ENCODE peak calls at places on chromosomes 13 and 19, in seven cellular contexts. One of them, this sample, is unnamed.

GRCh38 chr13:102697929-102698648 is 3.2 kb upstream of the METTL21C start:
- DNase-seq in GM12878: no peak
- DNase-seq in HCT116: no peak
- DNase-seq in HepG2: no peak
- DNase-seq in K562: no peak
- DNase-seq in H1: no peak
- DNase-seq in SK-N-SH: no peak
- DNase-seq in this sample: no peak

GRCh38 chr19:47819841-47820244 is 1.9 kb upstream of the CRX start:
- DNase-seq in HepG2: no peak
- DNase-seq in HCT116: no peak
- DNase-seq in K562: no peak
- DNase-seq in GM12878: no peak
- DNase-seq in SK-N-SH: no peak
- DNase-seq in H1: peak; percentile 17
- DNase-seq in this sample: peak; percentile 68

GRCh38 chr19:5999693-6000092 is 21.8 kb upstream of the RANBP3 start:
- DNase-seq in SK-N-SH: no peak
- DNase-seq in HCT116: no peak
- DNase-seq in GM12878: no peak
- DNase-seq in H1: no peak
- DNase-seq in K562: no peak
- DNase-seq in HepG2: no peak
- DNase-seq in this sample: no peak

GRCh38 chr13:70249332-70250064 is 141.2 kb upstream of the KLHL1 start:
- DNase-seq in GM12878: no peak
- DNase-seq in HCT116: peak; percentile 28
- DNase-seq in H1: peak; percentile 38
- DNase-seq in SK-N-SH: no peak
- DNase-seq in HepG2: peak; percentile 87
- DNase-seq in K562: no peak
- DNase-seq in this sample: peak; percentile 39

GRCh38 chr13:111251646-111252448 is 68.6 kb upstream of the TEX29 start:
- DNase-seq in H1: no peak
- DNase-seq in HepG2: no peak
- DNase-seq in HCT116: no peak
- DNase-seq in GM12878: no peak
- DNase-seq in SK-N-SH: peak; percentile 37
- DNase-seq in K562: no peak
- DNase-seq in this sample: no peak

GRCh38 chr19:33419763-33420080 is 46.2 kb downstream of the CEBPG start:
- DNase-seq in SK-N-SH: peak; percentile 88
- DNase-seq in H1: no peak
- DNase-seq in K562: peak; percentile 76
- DNase-seq in HepG2: no peak
- DNase-seq in HCT116: no peak
- DNase-seq in GM12878: no peak
- DNase-seq in this sample: no peak

GRCh38 chr19:58261968-58262921 is 16.5 kb upstream of the ZNF8 start:
- DNase-seq in HCT116: no peak
- DNase-seq in GM12878: no peak
- DNase-seq in HepG2: no peak
- DNase-seq in K562: no peak
- DNase-seq in H1: no peak
- DNase-seq in SK-N-SH: no peak
- DNase-seq in this sample: no peak

GRCh38 chr13:42266464-42266863 is 5.5 kb upstream of the AKAP11 start:
- DNase-seq in HCT116: no peak
- DNase-seq in SK-N-SH: no peak
- DNase-seq in K562: no peak
- DNase-seq in HepG2: no peak
- DNase-seq in GM12878: no peak
- DNase-seq in H1: no peak
- DNase-seq in this sample: no peak

GRCh38 chr19:17404015-17404414 is 1.4 kb downstream of the BST2 start:
- DNase-seq in HCT116: no peak
- DNase-seq in K562: peak; percentile 77
- DNase-seq in GM12878: no peak
- DNase-seq in HepG2: no peak
- DNase-seq in H1: no peak
- DNase-seq in SK-N-SH: no peak
- DNase-seq in this sample: no peak

GRCh38 chr13:110617326-110618072 is 2.2 kb downstream of the NAXD start:
- DNase-seq in GM12878: no peak
- DNase-seq in K562: peak; percentile 27
- DNase-seq in HepG2: peak; percentile 43
- DNase-seq in HCT116: no peak
- DNase-seq in H1: no peak
- DNase-seq in SK-N-SH: no peak
- DNase-seq in this sample: peak; percentile 32

GRCh38 chr13:18953139-18953930 is 228.3 kb downstream of the TUBA3C start:
- DNase-seq in K562: no peak
- DNase-seq in H1: no peak
- DNase-seq in HCT116: no peak
- DNase-seq in SK-N-SH: no peak
- DNase-seq in GM12878: no peak
- DNase-seq in HepG2: no peak
- DNase-seq in this sample: no peak

GRCh38 chr19:4691383-4691782 is 21.2 kb upstream of the MYDGF start:
- DNase-seq in H1: no peak
- DNase-seq in HCT116: no peak
- DNase-seq in HepG2: no peak
- DNase-seq in GM12878: no peak
- DNase-seq in SK-N-SH: no peak
- DNase-seq in K562: peak; percentile 50
- DNase-seq in this sample: no peak

GRCh38 chr19:3492919-3493318 is 7.6 kb downstream of the DOHH start:
- DNase-seq in H1: no peak
- DNase-seq in HCT116: no peak
- DNase-seq in GM12878: no peak
- DNase-seq in SK-N-SH: no peak
- DNase-seq in K562: no peak
- DNase-seq in HepG2: no peak
- DNase-seq in this sample: no peak

GRCh38 chr13:88622362-88622973 is 951.3 kb downstream of the SLITRK5 start:
- DNase-seq in GM12878: no peak
- DNase-seq in SK-N-SH: no peak
- DNase-seq in HCT116: no peak
- DNase-seq in HepG2: no peak
- DNase-seq in H1: no peak
- DNase-seq in K562: no peak
- DNase-seq in this sample: no peak

GRCh38 chr13:60431108-60431700 is 34.2 kb downstream of the TDRD3 start:
- DNase-seq in K562: peak; percentile 19
- DNase-seq in HepG2: peak; percentile 47
- DNase-seq in SK-N-SH: peak; percentile 36
- DNase-seq in H1: no peak
- DNase-seq in GM12878: peak; percentile 61
- DNase-seq in HCT116: peak; percentile 46
- DNase-seq in this sample: peak; percentile 11

GRCh38 chr13:103471896-103472295 is 405.7 kb upstream of the SLC10A2 start:
- DNase-seq in HCT116: no peak
- DNase-seq in K562: no peak
- DNase-seq in GM12878: no peak
- DNase-seq in HepG2: no peak
- DNase-seq in SK-N-SH: no peak
- DNase-seq in H1: peak; percentile 5
- DNase-seq in this sample: peak; percentile 6

GRCh38 chr19:21482863-21483276 is 22.5 kb upstream of the ZNF429 start:
- DNase-seq in HCT116: peak; percentile 7
- DNase-seq in HepG2: peak; percentile 6
- DNase-seq in SK-N-SH: peak; percentile 81
- DNase-seq in GM12878: no peak
- DNase-seq in K562: peak; percentile 30
- DNase-seq in H1: peak; percentile 74
- DNase-seq in this sample: peak; percentile 38

GRCh38 chr13:96090240-96091101 is 564 bp downstream of the HS6ST3 start:
- DNase-seq in K562: peak; percentile 8
- DNase-seq in H1: no peak
- DNase-seq in SK-N-SH: peak; percentile 81
- DNase-seq in HCT116: no peak
- DNase-seq in HepG2: no peak
- DNase-seq in GM12878: no peak
- DNase-seq in this sample: no peak

GRCh38 chr19:3284759-3285646 is 60.5 kb downstream of the CELF5 start:
- DNase-seq in H1: peak; percentile 100
- DNase-seq in SK-N-SH: peak; percentile 77
- DNase-seq in HepG2: peak; percentile 87
- DNase-seq in GM12878: no peak
- DNase-seq in HCT116: peak; percentile 96
- DNase-seq in K562: peak; percentile 89
- DNase-seq in this sample: peak; percentile 99

GRCh38 chr19:19146000-19146608 is 7.8 kb upstream of the TMEM161A start:
- DNase-seq in HCT116: no peak
- DNase-seq in SK-N-SH: peak; percentile 93
- DNase-seq in HepG2: peak; percentile 35
- DNase-seq in H1: peak; percentile 67
- DNase-seq in K562: peak; percentile 88
- DNase-seq in GM12878: no peak
- DNase-seq in this sample: peak; percentile 50

GRCh38 chr19:47240996-47241918 is 10.3 kb upstream of the BBC3 start:
- DNase-seq in HepG2: peak; percentile 68
- DNase-seq in GM12878: no peak
- DNase-seq in H1: peak; percentile 75
- DNase-seq in SK-N-SH: peak; percentile 84
- DNase-seq in K562: peak; percentile 93
- DNase-seq in HCT116: peak; percentile 77
- DNase-seq in this sample: no peak

GRCh38 chr13:97109256-97109655 is 112.9 kb upstream of the MBNL2 start:
- DNase-seq in K562: no peak
- DNase-seq in HepG2: no peak
- DNase-seq in GM12878: no peak
- DNase-seq in SK-N-SH: no peak
- DNase-seq in H1: no peak
- DNase-seq in HCT116: no peak
- DNase-seq in this sample: no peak

GRCh38 chr19:11539495-11540365 is 1.1 kb downstream of the CNN1 start:
- DNase-seq in HepG2: no peak
- DNase-seq in HCT116: no peak
- DNase-seq in GM12878: no peak
- DNase-seq in H1: no peak
- DNase-seq in SK-N-SH: peak; percentile 83
- DNase-seq in K562: peak; percentile 88
- DNase-seq in this sample: no peak

GRCh38 chr13:94324409-94325147 is 154.9 kb downstream of the DCT start:
- DNase-seq in SK-N-SH: no peak
- DNase-seq in K562: no peak
- DNase-seq in HepG2: no peak
- DNase-seq in GM12878: no peak
- DNase-seq in HCT116: no peak
- DNase-seq in H1: no peak
- DNase-seq in this sample: no peak
- TF ChIP-seq YY1 in SK-N-SH: no peak
- TF ChIP-seq YY1 in K562: no peak
- TF ChIP-seq YY1 in HepG2: no peak
- TF ChIP-seq YY1 in GM12878: no peak
- TF ChIP-seq YY1 in HCT116: no peak
- TF ChIP-seq YY1 in H1: no peak
- TF ChIP-seq YY1 in this sample: no peak

GRCh38 chr13:31377946-31378345 is 178.2 kb downstream of the B3GLCT start:
- DNase-seq in K562: no peak
- DNase-seq in HepG2: no peak
- DNase-seq in H1: no peak
- DNase-seq in SK-N-SH: no peak
- DNase-seq in GM12878: no peak
- DNase-seq in HCT116: no peak
- DNase-seq in this sample: no peak

GRCh38 chr13:31385534-31385933 is 185.8 kb downstream of the B3GLCT start:
- DNase-seq in HepG2: no peak
- DNase-seq in H1: no peak
- DNase-seq in GM12878: no peak
- DNase-seq in SK-N-SH: no peak
- DNase-seq in K562: no peak
- DNase-seq in HCT116: no peak
- DNase-seq in this sample: no peak

GRCh38 chr13:31380728-31381127 is 181.0 kb downstream of the B3GLCT start:
- DNase-seq in H1: no peak
- DNase-seq in HCT116: no peak
- DNase-seq in HepG2: no peak
- DNase-seq in SK-N-SH: no peak
- DNase-seq in K562: no peak
- DNase-seq in GM12878: no peak
- DNase-seq in this sample: no peak
- H3K27me3 ChIP-seq in H1: no peaks in the 10 kb centered on the region
- H3K27me3 ChIP-seq in HCT116: no peaks in the 10 kb centered on the region
- H3K27me3 ChIP-seq in HepG2: no peaks in the 10 kb centered on the region
- H3K27me3 ChIP-seq in SK-N-SH: no peaks in the 10 kb centered on the region
- H3K27me3 ChIP-seq in K562: peaks cover 4% of the 10 kb centered on the region
- H3K27me3 ChIP-seq in GM12878: no peaks in the 10 kb centered on the region
- H3K27me3 ChIP-seq in this sample: no peaks in the 10 kb centered on the region

DNA sequence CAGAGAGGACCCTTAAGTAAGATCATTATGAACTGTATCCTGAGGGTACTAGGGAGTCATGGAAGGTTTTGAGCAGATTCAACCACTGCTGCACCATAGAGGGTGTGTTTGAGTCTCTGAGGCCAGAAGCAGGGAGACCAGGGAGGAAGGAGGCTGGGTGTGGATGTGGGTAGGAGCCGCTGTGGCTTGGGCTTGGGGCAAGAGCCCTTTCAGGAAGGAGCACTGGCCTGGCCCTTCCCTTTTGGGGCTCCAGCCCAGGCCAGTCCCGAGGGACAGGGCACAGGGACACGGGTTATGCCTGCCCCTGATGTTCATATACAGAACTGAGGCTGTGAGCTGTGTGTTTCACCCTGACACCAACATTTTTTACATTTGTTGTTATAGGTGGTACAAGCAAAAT is 7.2 kb downstream of the CIC start:
- DNase-seq in K562: no peak
- DNase-seq in HCT116: no peak
- DNase-seq in H1: no peak
- DNase-seq in SK-N-SH: no peak
- DNase-seq in HepG2: no peak
- DNase-seq in GM12878: no peak
- DNase-seq in this sample: no peak
- TF ChIP-seq YY1 in K562: no peak
- TF ChIP-seq YY1 in HCT116: no peak
- TF ChIP-seq YY1 in H1: no peak
- TF ChIP-seq YY1 in SK-N-SH: no peak
- TF ChIP-seq YY1 in HepG2: no peak
- TF ChIP-seq YY1 in GM12878: no peak
- TF ChIP-seq YY1 in this sample: no peak

GRCh38 chr19:50676625-50677197 is 27.5 kb downstream of the C19orf81 start:
- DNase-seq in HCT116: no peak
- DNase-seq in H1: no peak
- DNase-seq in SK-N-SH: no peak
- DNase-seq in GM12878: no peak
- DNase-seq in HepG2: no peak
- DNase-seq in K562: no peak
- DNase-seq in this sample: no peak

GRCh38 chr19:50670102-50670380 is 20.8 kb downstream of the C19orf81 start:
- DNase-seq in H1: no peak
- DNase-seq in HCT116: no peak
- DNase-seq in HepG2: no peak
- DNase-seq in SK-N-SH: no peak
- DNase-seq in GM12878: no peak
- DNase-seq in K562: no peak
- DNase-seq in this sample: no peak

GRCh38 chr19:50668416-50669318 is 19.4 kb downstream of the C19orf81 start:
- DNase-seq in SK-N-SH: no peak
- DNase-seq in HCT116: no peak
- DNase-seq in HepG2: no peak
- DNase-seq in GM12878: no peak
- DNase-seq in K562: peak; percentile 52
- DNase-seq in H1: no peak
- DNase-seq in this sample: no peak

GRCh38 chr19:50669319-50670101 is 20.3 kb downstream of the C19orf81 start:
- DNase-seq in HepG2: no peak
- DNase-seq in GM12878: no peak
- DNase-seq in SK-N-SH: peak; percentile 78
- DNase-seq in H1: no peak
- DNase-seq in HCT116: no peak
- DNase-seq in K562: peak; percentile 68
- DNase-seq in this sample: no peak

GRCh38 chr19:50673118-50673517 is 23.9 kb downstream of the C19orf81 start:
- DNase-seq in H1: no peak
- DNase-seq in HCT116: no peak
- DNase-seq in K562: no peak
- DNase-seq in SK-N-SH: no peak
- DNase-seq in HepG2: no peak
- DNase-seq in GM12878: no peak
- DNase-seq in this sample: no peak
- H3K27me3 ChIP-seq in H1: peaks cover 10% of the 10 kb centered on the region
- H3K27me3 ChIP-seq in HCT116: no peaks in the 10 kb centered on the region
- H3K27me3 ChIP-seq in K562: peaks cover 38% of the 10 kb centered on the region
- H3K27me3 ChIP-seq in SK-N-SH: no peaks in the 10 kb centered on the region
- H3K27me3 ChIP-seq in HepG2: peaks cover 35% of the 10 kb centered on the region
- H3K27me3 ChIP-seq in GM12878: peaks cover 4% of the 10 kb centered on the region
- H3K27me3 ChIP-seq in this sample: peaks cover 6% of the 10 kb centered on the region